ENCODE peak calls at places on chromosomes 16 and 17, in four cellular contexts. V, C, I and S are unnamed samples.

GRCh38 chr17:17484451-17484899 is 7.7 kb downstream of the MED9 start:
- DNase-seq in C (no peak), I (no peak), V (peak; percentile 40), S (no peak)

GRCh38 chr17:78369791-78370381 is 8.6 kb upstream of the PGS1 start:
- DNase-seq in C (no peak), I (no peak), V (no peak), S (no peak)

GRCh38 chr17:8557176-8557806 is 73.2 kb downstream of the MYH10 start:
- DNase-seq in C (no peak), V (peak; percentile 64), I (no peak), S (no peak)

GRCh38 chr17:75514299-75515228 is 773 bp downstream of the CASKIN2 start:
- DNase-seq in V (peak; percentile 25), C (peak; percentile 26), I (peak; percentile 47), S (no peak)

GRCh38 chr17:8887834-8888703 is 20.6 kb upstream of the PIK3R6 start:
- DNase-seq in V (peak; percentile 35), I (peak; percentile 50), C (no peak), S (no peak)

GRCh38 chr17:1275962-1276736 is 3.3 kb upstream of the TRARG1 start:
- DNase-seq in C (no peak), V (peak; percentile 33), I (peak; percentile 87), S (no peak)

GRCh38 chr17:66221343-66221742 is 7.9 kb downstream of the APOH start:
- DNase-seq in I (no peak), V (no peak), C (no peak), S (no peak)

GRCh38 chr16:88957456-88957767 is 19.6 kb downstream of the CBFA2T3 start:
- DNase-seq in V (no peak), C (no peak), I (no peak), S (no peak)

GRCh38 chr17:72404872-72405271 is 284.1 kb downstream of the SOX9 start:
- DNase-seq in I (peak; percentile 64), C (no peak), V (peak; percentile 67), S (no peak)

GRCh38 chr16:59205403-59205802 is 471.3 kb upstream of the GOT2 start:
- DNase-seq in C (no peak), V (no peak), I (no peak), S (no peak)

GRCh38 chr17:10768766-10769383 is 35.0 kb downstream of the TMEM238L start:
- DNase-seq in C (no peak), I (no peak), V (no peak), S (peak; percentile 33)

GRCh38 chr17:6940186-6940649 is 55.6 kb upstream of the ALOX12 start:
- DNase-seq in I (peak; percentile 67), C (no peak), V (no peak), S (peak; percentile 7)

GRCh38 chr17:50754521-50754920 is 12.8 kb downstream of the ANKRD40CL start:
- DNase-seq in V (no peak), C (no peak), I (no peak), S (no peak)

GRCh38 chr16:56715128-56715527 is 14.8 kb upstream of the NUP93 start:
- DNase-seq in I (no peak), C (no peak), V (no peak), S (no peak)

GRCh38 chr17:68910789-68911431 is 44.3 kb downstream of the ABCA8 start:
- DNase-seq in C (no peak), V (no peak), I (no peak), S (no peak)

GRCh38 chr16:75532142-75532765 is 3.7 kb downstream of the CHST5 start:
- DNase-seq in I (no peak), V (no peak), C (no peak), S (no peak)

GRCh38 chr16:29877266-29877961 is 14.4 kb upstream of the CDIPT start:
- DNase-seq in C (no peak), V (peak; percentile 56), I (peak; percentile 38), S (no peak)

GRCh38 chr16:68737046-68737729 is at the start of gene CDH1:
- DNase-seq in V (no peak), C (no peak), I (no peak), S (peak; percentile 30)

GRCh38 chr17:20118280-20118679 is 109.1 kb downstream of the SPECC1 start:
- DNase-seq in V (no peak), I (no peak), C (no peak), S (no peak)

GRCh38 chr17:35299108-35299507 is 56.2 kb downstream of the SLFN5 start:
- DNase-seq in C (peak; percentile 7), V (no peak), I (peak; percentile 20), S (no peak)

GRCh38 chr17:60506312-60506711 is 19.7 kb downstream of the APPBP2 start:
- DNase-seq in I (peak; percentile 34), C (peak; percentile 94), V (peak; percentile 94), S (no peak)

GRCh38 chr17:6853764-6854442 is 22.4 kb upstream of the TEKT1 start:
- DNase-seq in I (no peak), V (no peak), C (no peak), S (no peak)

GRCh38 chr16:67236551-67237395 is 9.8 kb downstream of the TMEM208 start:
- DNase-seq in I (peak; percentile 74), C (no peak), V (peak; percentile 55), S (peak; percentile 15)

GRCh38 chr17:67942810-67943209 is 53.5 kb downstream of the C17orf58 start:
- DNase-seq in C (no peak), I (peak; percentile 23), V (peak; percentile 20), S (no peak)

GRCh38 chr16:70495425-70496182 is 27.8 kb downstream of the COG4 start:
- DNase-seq in V (no peak), I (no peak), C (no peak), S (no peak)

GRCh38 chr16:81071816-81072215 is 5.2 kb downstream of the C16orf46 start:
- DNase-seq in I (no peak), C (peak; percentile 23), V (peak; percentile 67), S (no peak)

GRCh38 chr17:44115585-44116415 is 7.6 kb downstream of the HDAC5 start:
- DNase-seq in V (peak; percentile 28), C (no peak), I (peak; percentile 75), S (no peak)

GRCh38 chr17:39365252-39365651 is 36.2 kb downstream of the FBXL20 start:
- DNase-seq in V (peak; percentile 78), I (peak; percentile 66), C (no peak), S (no peak)